ENCODE peak calls at places on chromosomes 13 and 19, in ten cellular contexts. One of them, this sample, is unnamed.
A peak's percentile ranks its signal among the peaks of the same experiment; 100 is the strongest.

GRCh38 chr13:27016871-27017270 is 154.7 kb downstream of the USP12 start:
- DNase-seq in lower lobe of right lung: no peak
- DNase-seq in CD4-positive, alpha-beta memory T cell: no peak
- DNase-seq in GM23248: no peak
- DNase-seq in IMR-90: no peak
- DNase-seq in PC-3: no peak
- DNase-seq in thoracic aorta: no peak
- DNase-seq in hepatocyte: no peak
- DNase-seq in Caco-2: no peak
- DNase-seq in left lung: no peak
- DNase-seq in this sample: no peak

GRCh38 chr19:16000024-16000687 is 51.3 kb downstream of the OR10H4 start:
- DNase-seq in hepatocyte: no peak
- DNase-seq in lower lobe of right lung: no peak
- DNase-seq in left lung: no peak
- DNase-seq in Caco-2: no peak
- DNase-seq in IMR-90: peak; percentile 10
- DNase-seq in GM23248: no peak
- DNase-seq in PC-3: no peak
- DNase-seq in CD4-positive, alpha-beta memory T cell: no peak
- DNase-seq in thoracic aorta: no peak
- DNase-seq in this sample: peak; percentile 12

GRCh38 chr19:29495091-29495490 is 30.7 kb upstream of the VSTM2B start:
- DNase-seq in thoracic aorta: no peak
- DNase-seq in IMR-90: no peak
- DNase-seq in Caco-2: no peak
- DNase-seq in GM23248: no peak
- DNase-seq in hepatocyte: no peak
- DNase-seq in PC-3: no peak
- DNase-seq in CD4-positive, alpha-beta memory T cell: no peak
- DNase-seq in left lung: peak; percentile 24
- DNase-seq in lower lobe of right lung: peak; percentile 11
- DNase-seq in this sample: no peak

GRCh38 chr19:52670046-52670445 is 31.9 kb upstream of the ZNF83 start:
- DNase-seq in Caco-2: peak; percentile 46
- DNase-seq in GM23248: no peak
- DNase-seq in lower lobe of right lung: no peak
- DNase-seq in thoracic aorta: no peak
- DNase-seq in left lung: no peak
- DNase-seq in PC-3: peak; percentile 84
- DNase-seq in CD4-positive, alpha-beta memory T cell: no peak
- DNase-seq in hepatocyte: peak; percentile 26
- DNase-seq in IMR-90: no peak
- DNase-seq in this sample: no peak

GRCh38 chr13:23921451-23921888 is 24.2 kb upstream of the C1QTNF9B start:
- DNase-seq in GM23248: peak; percentile 77
- DNase-seq in Caco-2: no peak
- DNase-seq in CD4-positive, alpha-beta memory T cell: no peak
- DNase-seq in thoracic aorta: no peak
- DNase-seq in hepatocyte: peak; percentile 72
- DNase-seq in IMR-90: peak; percentile 66
- DNase-seq in lower lobe of right lung: no peak
- DNase-seq in PC-3: peak; percentile 72
- DNase-seq in left lung: no peak
- DNase-seq in this sample: peak; percentile 84

GRCh38 chr13:47170971-47171370 is 274.1 kb upstream of the HTR2A start:
- DNase-seq in lower lobe of right lung: no peak
- DNase-seq in left lung: no peak
- DNase-seq in GM23248: no peak
- DNase-seq in thoracic aorta: no peak
- DNase-seq in IMR-90: no peak
- DNase-seq in hepatocyte: no peak
- DNase-seq in CD4-positive, alpha-beta memory T cell: no peak
- DNase-seq in Caco-2: no peak
- DNase-seq in PC-3: no peak
- DNase-seq in this sample: no peak

GRCh38 chr19:31258211-31259052 is 90.8 kb downstream of the TSHZ3 start:
- DNase-seq in PC-3: no peak
- DNase-seq in lower lobe of right lung: no peak
- DNase-seq in CD4-positive, alpha-beta memory T cell: no peak
- DNase-seq in hepatocyte: no peak
- DNase-seq in Caco-2: no peak
- DNase-seq in IMR-90: no peak
- DNase-seq in GM23248: no peak
- DNase-seq in thoracic aorta: no peak
- DNase-seq in left lung: no peak
- DNase-seq in this sample: no peak

GRCh38 chr13:47480121-47480520 is 521.0 kb downstream of the SUCLA2 start:
- DNase-seq in PC-3: peak; percentile 77
- DNase-seq in lower lobe of right lung: no peak
- DNase-seq in hepatocyte: no peak
- DNase-seq in CD4-positive, alpha-beta memory T cell: no peak
- DNase-seq in left lung: no peak
- DNase-seq in Caco-2: no peak
- DNase-seq in IMR-90: peak; percentile 96
- DNase-seq in thoracic aorta: no peak
- DNase-seq in GM23248: peak; percentile 92
- DNase-seq in this sample: peak; percentile 53

GRCh38 chr19:6276447-6276846 is 3.3 kb downstream of the MLLT1 start:
- DNase-seq in IMR-90: peak; percentile 55
- DNase-seq in hepatocyte: peak; percentile 43
- DNase-seq in CD4-positive, alpha-beta memory T cell: no peak
- DNase-seq in left lung: no peak
- DNase-seq in GM23248: peak; percentile 85
- DNase-seq in lower lobe of right lung: no peak
- DNase-seq in PC-3: no peak
- DNase-seq in Caco-2: no peak
- DNase-seq in thoracic aorta: peak; percentile 58
- DNase-seq in this sample: peak; percentile 63

DNA sequence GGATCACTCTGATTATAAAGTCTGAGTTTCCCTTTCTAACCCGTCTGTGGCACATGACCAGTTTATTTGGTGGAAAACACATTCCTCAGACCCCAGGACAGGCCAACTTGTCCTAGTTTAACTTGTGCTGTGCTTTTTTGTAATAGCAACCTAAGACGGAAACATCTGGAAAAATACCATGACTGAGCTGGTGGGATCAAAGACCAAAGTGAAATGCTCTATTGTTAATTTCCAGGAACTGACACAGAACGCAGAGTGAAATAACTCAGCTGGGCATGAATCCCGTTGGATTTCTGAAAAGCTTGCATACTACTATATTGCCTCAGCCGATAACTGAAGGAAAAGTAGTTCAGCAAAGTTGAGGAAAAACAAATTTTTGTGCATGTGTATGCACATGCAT is 188.0 kb downstream of the LHFPL6 start:
- DNase-seq in GM23248: peak; percentile 6
- DNase-seq in left lung: no peak
- DNase-seq in CD4-positive, alpha-beta memory T cell: no peak
- DNase-seq in hepatocyte: no peak
- DNase-seq in lower lobe of right lung: no peak
- DNase-seq in IMR-90: no peak
- DNase-seq in thoracic aorta: no peak
- DNase-seq in PC-3: no peak
- DNase-seq in Caco-2: no peak
- DNase-seq in this sample: peak; percentile 23
- H3K4me3 ChIP-seq in GM23248: no peak overlapping the region
- H3K4me3 ChIP-seq in left lung: no peak overlapping the region
- H3K4me3 ChIP-seq in CD4-positive, alpha-beta memory T cell: no peak overlapping the region
- H3K4me3 ChIP-seq in hepatocyte: no peak overlapping the region
- H3K4me3 ChIP-seq in lower lobe of right lung: no peak overlapping the region
- H3K4me3 ChIP-seq in IMR-90: no peak overlapping the region
- H3K4me3 ChIP-seq in thoracic aorta: peak overlapping the region; percentile 35
- H3K4me3 ChIP-seq in PC-3: no peak overlapping the region
- H3K4me3 ChIP-seq in Caco-2: no peak overlapping the region
- H3K4me3 ChIP-seq in this sample: peak overlapping the region; percentile 48

GRCh38 chr13:113730831-113731191 is 28.2 kb upstream of the TMEM255B start:
- DNase-seq in Caco-2: no peak
- DNase-seq in CD4-positive, alpha-beta memory T cell: no peak
- DNase-seq in left lung: no peak
- DNase-seq in thoracic aorta: no peak
- DNase-seq in lower lobe of right lung: no peak
- DNase-seq in PC-3: no peak
- DNase-seq in hepatocyte: no peak
- DNase-seq in GM23248: no peak
- DNase-seq in IMR-90: no peak
- DNase-seq in this sample: no peak

GRCh38 chr13:113730145-113730750 is 28.8 kb upstream of the TMEM255B start:
- DNase-seq in GM23248: no peak
- DNase-seq in IMR-90: no peak
- DNase-seq in lower lobe of right lung: peak; percentile 34
- DNase-seq in Caco-2: no peak
- DNase-seq in left lung: peak; percentile 67
- DNase-seq in CD4-positive, alpha-beta memory T cell: no peak
- DNase-seq in PC-3: no peak
- DNase-seq in hepatocyte: no peak
- DNase-seq in thoracic aorta: no peak
- DNase-seq in this sample: no peak

GRCh38 chr13:113732961-113733950 is 25.8 kb upstream of the TMEM255B start:
- DNase-seq in left lung: peak; percentile 72
- DNase-seq in PC-3: no peak
- DNase-seq in hepatocyte: no peak
- DNase-seq in IMR-90: no peak
- DNase-seq in GM23248: no peak
- DNase-seq in thoracic aorta: no peak
- DNase-seq in Caco-2: no peak
- DNase-seq in CD4-positive, alpha-beta memory T cell: no peak
- DNase-seq in lower lobe of right lung: peak; percentile 24
- DNase-seq in this sample: no peak

GRCh38 chr13:113732176-113732960 is 26.7 kb upstream of the TMEM255B start:
- DNase-seq in GM23248: no peak
- DNase-seq in left lung: peak; percentile 72
- DNase-seq in lower lobe of right lung: peak; percentile 33
- DNase-seq in IMR-90: no peak
- DNase-seq in Caco-2: no peak
- DNase-seq in hepatocyte: no peak
- DNase-seq in thoracic aorta: no peak
- DNase-seq in PC-3: no peak
- DNase-seq in CD4-positive, alpha-beta memory T cell: no peak
- DNase-seq in this sample: no peak

DNA sequence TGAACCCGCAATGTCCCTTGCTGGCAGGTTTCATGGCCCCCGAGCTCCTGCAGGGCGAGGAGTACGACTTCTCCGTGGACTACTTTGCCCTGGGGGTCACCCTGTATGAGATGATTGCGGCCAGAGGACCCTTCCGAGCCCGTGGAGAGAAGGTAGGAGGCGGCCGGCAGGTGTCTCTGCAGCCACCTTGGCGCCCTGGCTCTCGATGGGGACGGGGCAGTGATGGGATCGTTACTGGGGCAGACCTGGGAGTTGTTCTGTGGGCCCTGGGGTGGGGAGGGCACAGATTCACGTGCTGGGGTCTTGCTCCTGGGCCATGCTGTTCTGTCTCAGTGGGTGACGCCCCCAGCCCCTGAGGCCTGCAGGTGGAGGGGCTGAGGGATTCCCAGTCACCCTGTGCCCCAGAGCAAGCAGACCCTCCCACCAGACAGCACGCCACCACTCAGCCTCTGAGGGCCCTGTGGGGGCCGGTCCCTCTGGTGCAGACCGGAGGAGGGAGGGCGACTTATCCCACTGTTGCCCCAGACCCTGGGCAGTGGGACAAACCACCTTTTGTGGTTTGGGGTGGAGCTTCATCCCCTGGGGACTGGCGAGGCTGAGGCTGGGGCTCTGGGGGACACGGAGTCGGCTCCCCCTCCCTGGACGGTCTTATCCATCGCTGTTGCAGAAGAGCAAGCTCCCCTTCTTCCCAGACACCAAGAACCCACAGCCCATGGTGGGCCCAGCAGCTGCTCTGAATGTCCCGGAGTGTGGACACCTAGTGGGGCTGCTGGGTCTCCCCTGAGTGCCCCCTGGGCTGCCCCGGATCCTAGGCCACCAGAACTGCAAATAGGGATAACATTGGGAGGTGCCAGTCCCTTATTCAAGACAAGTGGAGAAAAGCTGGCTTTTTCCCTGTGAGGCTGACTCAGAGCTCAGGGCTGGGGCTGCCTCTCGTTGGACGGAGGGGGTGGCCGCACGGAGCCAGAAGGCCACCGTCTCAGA is 27.5 kb upstream of the TMEM255B start:
- DNase-seq in Caco-2: no peak
- DNase-seq in IMR-90: no peak
- DNase-seq in lower lobe of right lung: peak; percentile 34
- DNase-seq in left lung: peak; percentile 64
- DNase-seq in GM23248: no peak
- DNase-seq in PC-3: no peak
- DNase-seq in thoracic aorta: no peak
- DNase-seq in hepatocyte: no peak
- DNase-seq in CD4-positive, alpha-beta memory T cell: no peak
- DNase-seq in this sample: no peak
- H3K9me3 ChIP-seq in Caco-2: peaks cover 24% of the 10 kb centered on the region
- H3K9me3 ChIP-seq in IMR-90: peaks cover 2% of the 10 kb centered on the region
- H3K9me3 ChIP-seq in lower lobe of right lung: no peaks in the 10 kb centered on the region
- H3K9me3 ChIP-seq in left lung: peaks cover 6% of the 10 kb centered on the region
- H3K9me3 ChIP-seq in GM23248: no peaks in the 10 kb centered on the region
- H3K9me3 ChIP-seq in PC-3: no peaks in the 10 kb centered on the region
- H3K9me3 ChIP-seq in thoracic aorta: no peaks in the 10 kb centered on the region
- H3K9me3 ChIP-seq in hepatocyte: no peaks in the 10 kb centered on the region
- H3K9me3 ChIP-seq in CD4-positive, alpha-beta memory T cell: no peaks in the 10 kb centered on the region
- H3K9me3 ChIP-seq in this sample: no peaks in the 10 kb centered on the region

GRCh38 chr19:4977299-4978174 is 8.6 kb downstream of the KDM4B start:
- DNase-seq in Caco-2: no peak
- DNase-seq in GM23248: peak; percentile 98
- DNase-seq in IMR-90: peak; percentile 95
- DNase-seq in PC-3: no peak
- DNase-seq in hepatocyte: no peak
- DNase-seq in left lung: no peak
- DNase-seq in CD4-positive, alpha-beta memory T cell: no peak
- DNase-seq in lower lobe of right lung: no peak
- DNase-seq in thoracic aorta: no peak
- DNase-seq in this sample: peak; percentile 92
- H3K4me3 ChIP-seq in Caco-2: no peak overlapping the region
- H3K4me3 ChIP-seq in GM23248: peak overlapping the region; percentile 22
- H3K4me3 ChIP-seq in IMR-90: no peak overlapping the region
- H3K4me3 ChIP-seq in PC-3: no peak overlapping the region
- H3K4me3 ChIP-seq in hepatocyte: no peak overlapping the region
- H3K4me3 ChIP-seq in left lung: no peak overlapping the region
- H3K4me3 ChIP-seq in CD4-positive, alpha-beta memory T cell: no peak overlapping the region
- H3K4me3 ChIP-seq in lower lobe of right lung: peak overlapping the region; percentile 26
- H3K4me3 ChIP-seq in thoracic aorta: peak overlapping the region; percentile 36
- H3K4me3 ChIP-seq in this sample: peak overlapping the region; percentile 70

DNA sequence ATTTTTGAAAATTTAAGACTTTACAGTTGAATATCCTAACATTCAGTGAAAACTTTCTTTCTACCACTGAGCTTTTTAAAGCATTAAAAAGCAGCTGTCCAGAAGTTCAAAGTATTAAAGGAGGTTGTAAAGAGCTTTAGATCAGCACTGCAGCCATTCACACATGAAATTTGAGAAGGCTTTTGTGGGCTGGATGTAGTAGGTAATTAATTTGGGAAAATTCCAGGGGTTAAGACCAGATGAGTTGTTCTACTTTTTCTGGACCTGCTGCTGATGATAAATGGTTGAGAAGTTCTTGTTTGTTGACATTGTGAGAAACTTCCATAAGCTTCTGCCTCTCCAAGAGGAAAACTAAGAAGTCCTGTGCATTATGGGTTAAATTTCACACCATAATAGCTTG is 1779.6 kb upstream of the PRR20A start:
- DNase-seq in PC-3: peak; percentile 2
- DNase-seq in hepatocyte: no peak
- DNase-seq in CD4-positive, alpha-beta memory T cell: no peak
- DNase-seq in left lung: no peak
- DNase-seq in GM23248: no peak
- DNase-seq in IMR-90: no peak
- DNase-seq in thoracic aorta: no peak
- DNase-seq in Caco-2: no peak
- DNase-seq in lower lobe of right lung: no peak
- DNase-seq in this sample: no peak
- H3K9me3 ChIP-seq in PC-3: no peaks in the 10 kb centered on the region
- H3K9me3 ChIP-seq in hepatocyte: no peaks in the 10 kb centered on the region
- H3K9me3 ChIP-seq in CD4-positive, alpha-beta memory T cell: no peaks in the 10 kb centered on the region
- H3K9me3 ChIP-seq in left lung: no peaks in the 10 kb centered on the region
- H3K9me3 ChIP-seq in GM23248: no peaks in the 10 kb centered on the region
- H3K9me3 ChIP-seq in IMR-90: peaks cover 2% of the 10 kb centered on the region
- H3K9me3 ChIP-seq in thoracic aorta: no peaks in the 10 kb centered on the region
- H3K9me3 ChIP-seq in Caco-2: no peaks in the 10 kb centered on the region
- H3K9me3 ChIP-seq in lower lobe of right lung: no peaks in the 10 kb centered on the region
- H3K9me3 ChIP-seq in this sample: no peaks in the 10 kb centered on the region

This sample was measured in adipocyte.